ENCODE peak calls at places on chromosome 12, in seven cellular contexts. R is stimulated activated naive CD8-positive, alpha-beta T cell treated with anti-CD3 and anti-CD28 coated beads, Interleukin-15, Interleukin-2, amounts not matched to agents 100 U/mL and 50 U/mL, for 24 hours; M is H54; F is HS-27A; P is NCI-H1092 treated with DMSO at 0.1 percent for 48 hours; C is activated T-cell treated with anti-CD3 and anti-CD28 coated beads for 1 hour; G is colonic mucosa. U is an unnamed sample.

GRCh38 chr12:58252914-58253313 is 311.5 kb downstream of the ATP23 start:
- DNase-seq in F (no peak), C (no peak), G (no peak), R (no peak), P (no peak), M (no peak), U (no peak)

GRCh38 chr12:111298583-111299436 is 70.1 kb downstream of the PHETA1 start:
- DNase-seq in G (peak; percentile 32), F (no peak), C (peak; percentile 34), R (peak; percentile 70), P (peak; percentile 16), M (peak; percentile 74), U (no peak)

GRCh38 chr12:111783046-111783445 is 16.3 kb downstream of the ALDH2 start:
- DNase-seq in G (no peak), M (no peak), R (no peak), P (no peak), C (no peak), F (no peak), U (no peak)

GRCh38 chr12:106051853-106052531 is 86.8 kb downstream of the NUAK1 start:
- DNase-seq in M (no peak), P (no peak), R (no peak), F (no peak), G (no peak), C (no peak), U (no peak)

GRCh38 chr12:76014007-76014406 is 17.6 kb downstream of the PHLDA1 start:
- DNase-seq in M (no peak), P (no peak), C (no peak), G (no peak), R (no peak), F (no peak), U (no peak)

GRCh38 chr12:17020765-17021164 is 414.8 kb upstream of the LMO3 start:
- DNase-seq in R (no peak), G (no peak), F (no peak), M (no peak), C (no peak), P (no peak), U (no peak)

GRCh38 chr12:101642115-101643067 is 47.6 kb downstream of the MYBPC1 start:
- DNase-seq in P (no peak), F (no peak), M (no peak), G (peak; percentile 63), R (peak; percentile 7), C (no peak), U (no peak)

GRCh38 chr12:94263905-94264655 is 115.7 kb downstream of the PLXNC1 start:
- DNase-seq in C (no peak), P (no peak), R (no peak), M (no peak), F (no peak), G (no peak), U (no peak)

GRCh38 chr12:124504273-124505000 is 63.0 kb downstream of the NCOR2 start:
- DNase-seq in R (no peak), C (no peak), M (no peak), P (no peak), G (no peak), F (no peak), U (no peak)

U was measured in epithelial cell of proximal tubule.